ENCODE peak calls at places on chromosomes 7 and 10, in six cellular contexts. K is endodermal cell; V is cardiac fibroblast; S is GM06990; Q is effector memory CD4-positive, alpha-beta T cell; G is AG10803. N is an unnamed sample.

GRCh38 chr10:78274491-78274890 is 240.8 kb downstream of the RPS24 start:
- DNase-seq in K (no peak), V (no peak), S (no peak), Q (no peak), G (no peak), N (no peak)

GRCh38 chr7:129797224-129797789 is 155.5 kb downstream of the UBE2H start:
- DNase-seq in K (peak), V (no peak), S (no peak), Q (no peak), G (no peak), N (no peak)

GRCh38 chr10:69285699-69286098 is 7.4 kb downstream of the HK1 start:
- DNase-seq in K (no peak), V (no peak), S (no peak), Q (no peak), G (no peak), N (no peak)

GRCh38 chr7:149011491-149011890 is 16.8 kb downstream of the PDIA4 start:
- DNase-seq in K (no peak), V (no peak), S (no peak), Q (no peak), G (no peak), N (no peak)

GRCh38 chr10:92590623-92591549 is 2.0 kb upstream of the KIF11 start:
- DNase-seq in K (peak), V (peak), S (peak), Q (no peak), G (peak), N (no peak)

GRCh38 chr10:42926831-42927230 is 144.2 kb downstream of the BMS1 start:
- DNase-seq in K (peak), V (peak), S (no peak), Q (no peak), G (peak), N (no peak)

GRCh38 chr7:6604458-6604857 is 11.0 kb upstream of the ZNF853 start:
- DNase-seq in K (no peak), V (no peak), S (no peak), Q (no peak), G (no peak), N (no peak)

GRCh38 chr10:60943372-60944158 is 420 bp downstream of the RHOBTB1 start:
- DNase-seq in K (peak), V (peak), S (peak), Q (no peak), G (peak), N (no peak)

GRCh38 chr7:5093948-5094347 is 48.3 kb downstream of the RBAK start:
- DNase-seq in K (no peak), V (no peak), S (no peak), Q (no peak), G (no peak), N (no peak)

GRCh38 chr7:155234950-155235789 is 62.5 kb upstream of the INSIG1 start:
- DNase-seq in K (no peak), V (no peak), S (no peak), Q (no peak), G (no peak), N (no peak)

GRCh38 chr7:152735443-152736004 is 24.0 kb upstream of the ACTR3B start:
- DNase-seq in K (peak), V (no peak), S (no peak), Q (no peak), G (no peak), N (no peak)

GRCh38 chr7:91945476-91945875 is 4.8 kb downstream of the AKAP9 start:
- DNase-seq in K (no peak), V (peak), S (no peak), Q (no peak), G (peak), N (no peak)

GRCh38 chr10:82813856-82814255 is 938.9 kb downstream of the NRG3 start:
- DNase-seq in K (no peak), V (peak), S (no peak), Q (no peak), G (peak), N (no peak)

GRCh38 chr10:121627810-121628209 is 29.6 kb upstream of the FGFR2 start:
- DNase-seq in K (no peak), V (no peak), S (no peak), Q (no peak), G (peak), N (no peak)
- H3K4me3 ChIP-seq in K (no peak), V (no peak), S (no peak), Q (no peak), G (peak), N (no peak)

GRCh38 chr10:120715214-120715613 is 135.9 kb upstream of the WDR11 start:
- DNase-seq in K (no peak), V (no peak), S (no peak), Q (no peak), G (no peak), N (no peak)
- H3K4me3 ChIP-seq in K (no peak), V (no peak), S (no peak), Q (no peak), G (no peak), N (no peak)

GRCh38 chr7:8141070-8141469 is 120.9 kb downstream of the ICA1 start:
- DNase-seq in K (no peak), V (no peak), S (no peak), Q (no peak), G (no peak), N (no peak)
- H3K4me3 ChIP-seq in K (no peak), V (no peak), S (no peak), Q (no peak), G (no peak), N (no peak)

GRCh38 chr10:13001041-13001886 is at the start of gene CCDC3:
- DNase-seq in K (peak), V (no peak), S (no peak), Q (no peak), G (no peak), N (no peak)
- H3K4me3 ChIP-seq in K (peak), V (peak), S (no peak), Q (no peak), G (no peak), N (no peak)

N was measured in GM12864.